ENCODE peak calls at places on chromosome 20, in six cellular contexts. One of them, this sample, is unnamed.

GRCh38 chr20:24906806-24907205 is 42.3 kb upstream of the CST7 start:
- DNase-seq in HepG2: no peak
- DNase-seq in HCT116: no peak
- DNase-seq in K562: no peak
- DNase-seq in GM12878: no peak
- DNase-seq in SK-N-SH: no peak
- DNase-seq in this sample: no peak

GRCh38 chr20:20752712-20753111 is 40.3 kb upstream of the RALGAPA2 start:
- DNase-seq in GM12878: no peak
- DNase-seq in HCT116: no peak
- DNase-seq in K562: no peak
- DNase-seq in SK-N-SH: no peak
- DNase-seq in HepG2: no peak
- DNase-seq in this sample: no peak

GRCh38 chr20:48901326-48901725 is 20.2 kb upstream of the ARFGEF2 start:
- DNase-seq in K562: no peak
- DNase-seq in SK-N-SH: no peak
- DNase-seq in GM12878: no peak
- DNase-seq in HCT116: no peak
- DNase-seq in HepG2: no peak
- DNase-seq in this sample: no peak

GRCh38 chr20:18689557-18689956 is 101.7 kb downstream of the DTD1 start:
- DNase-seq in HCT116: no peak
- DNase-seq in HepG2: no peak
- DNase-seq in GM12878: no peak
- DNase-seq in SK-N-SH: no peak
- DNase-seq in K562: no peak
- DNase-seq in this sample: no peak

GRCh38 chr20:20859510-20859909 is 147.1 kb upstream of the RALGAPA2 start:
- DNase-seq in HepG2: no peak
- DNase-seq in GM12878: no peak
- DNase-seq in HCT116: no peak
- DNase-seq in SK-N-SH: no peak
- DNase-seq in K562: no peak
- DNase-seq in this sample: no peak

GRCh38 chr20:52722926-52723325 is 249.2 kb upstream of the TSHZ2 start:
- DNase-seq in HCT116: no peak
- DNase-seq in HepG2: no peak
- DNase-seq in K562: no peak
- DNase-seq in GM12878: no peak
- DNase-seq in SK-N-SH: no peak
- DNase-seq in this sample: no peak

GRCh38 chr20:50027611-50028105 is 44.9 kb downstream of the SNAI1 start:
- DNase-seq in HCT116: no peak
- DNase-seq in HepG2: no peak
- DNase-seq in K562: peak; percentile 49
- DNase-seq in GM12878: no peak
- DNase-seq in SK-N-SH: peak; percentile 92
- DNase-seq in this sample: no peak

GRCh38 chr20:40414843-40415615 is 274.0 kb downstream of the MAFB start:
- DNase-seq in HepG2: no peak
- DNase-seq in HCT116: no peak
- DNase-seq in GM12878: no peak
- DNase-seq in SK-N-SH: no peak
- DNase-seq in K562: no peak
- DNase-seq in this sample: no peak

GRCh38 chr20:48597521-48598302 is 230.1 kb downstream of the PREX1 start:
- DNase-seq in SK-N-SH: no peak
- DNase-seq in HCT116: no peak
- DNase-seq in HepG2: peak; percentile 76
- DNase-seq in GM12878: no peak
- DNase-seq in K562: no peak
- DNase-seq in this sample: no peak

GRCh38 chr20:8388707-8389106 is 256.6 kb downstream of the PLCB1 start:
- DNase-seq in K562: no peak
- DNase-seq in HCT116: no peak
- DNase-seq in GM12878: no peak
- DNase-seq in HepG2: no peak
- DNase-seq in SK-N-SH: no peak
- DNase-seq in this sample: no peak

GRCh38 chr20:48656661-48657211 is 171.1 kb downstream of the PREX1 start:
- DNase-seq in K562: peak; percentile 62
- DNase-seq in SK-N-SH: peak; percentile 55
- DNase-seq in HCT116: peak; percentile 10
- DNase-seq in HepG2: peak; percentile 66
- DNase-seq in GM12878: no peak
- DNase-seq in this sample: no peak

GRCh38 chr20:25218492-25218891 is 23.0 kb downstream of the ENTPD6 start:
- DNase-seq in GM12878: no peak
- DNase-seq in K562: no peak
- DNase-seq in HepG2: no peak
- DNase-seq in HCT116: no peak
- DNase-seq in SK-N-SH: no peak
- DNase-seq in this sample: no peak

GRCh38 chr20:12049125-12049524 is 131.4 kb downstream of the BTBD3 start:
- DNase-seq in GM12878: no peak
- DNase-seq in HCT116: no peak
- DNase-seq in K562: no peak
- DNase-seq in SK-N-SH: no peak
- DNase-seq in HepG2: no peak
- DNase-seq in this sample: no peak

GRCh38 chr20:24289737-24290481 is 179.5 kb upstream of the SYNDIG1 start:
- DNase-seq in K562: no peak
- DNase-seq in HCT116: no peak
- DNase-seq in HepG2: no peak
- DNase-seq in GM12878: no peak
- DNase-seq in SK-N-SH: no peak
- DNase-seq in this sample: no peak

GRCh38 chr20:41329435-41330342 is 10.9 kb upstream of the LPIN3 start:
- DNase-seq in HepG2: peak; percentile 82
- DNase-seq in HCT116: peak; percentile 26
- DNase-seq in SK-N-SH: no peak
- DNase-seq in GM12878: no peak
- DNase-seq in K562: no peak
- DNase-seq in this sample: peak; percentile 90

GRCh38 chr20:13028001-13028400 is 19.2 kb downstream of the SPTLC3 start:
- DNase-seq in HCT116: no peak
- DNase-seq in K562: no peak
- DNase-seq in GM12878: no peak
- DNase-seq in HepG2: no peak
- DNase-seq in SK-N-SH: no peak
- DNase-seq in this sample: no peak

GRCh38 chr20:11120451-11120850 is 446.7 kb upstream of the JAG1 start:
- DNase-seq in K562: no peak
- DNase-seq in SK-N-SH: no peak
- DNase-seq in GM12878: no peak
- DNase-seq in HCT116: no peak
- DNase-seq in HepG2: no peak
- DNase-seq in this sample: no peak

GRCh38 chr20:34549291-34549928 is 9.1 kb upstream of the MAP1LC3A start:
- DNase-seq in HepG2: peak; percentile 60
- DNase-seq in SK-N-SH: no peak
- DNase-seq in GM12878: no peak
- DNase-seq in HCT116: peak; percentile 19
- DNase-seq in K562: no peak
- DNase-seq in this sample: no peak

GRCh38 chr20:9454781-9455180 is 59.6 kb upstream of the LAMP5 start:
- DNase-seq in GM12878: no peak
- DNase-seq in SK-N-SH: no peak
- DNase-seq in HepG2: no peak
- DNase-seq in K562: no peak
- DNase-seq in HCT116: no peak
- DNase-seq in this sample: no peak

GRCh38 chr20:51492167-51493092 is 50.1 kb downstream of the NFATC2 start:
- DNase-seq in HCT116: no peak
- DNase-seq in SK-N-SH: no peak
- DNase-seq in GM12878: no peak
- DNase-seq in HepG2: no peak
- DNase-seq in K562: peak; percentile 82
- DNase-seq in this sample: no peak

GRCh38 chr20:62508641-62509051 is 32.9 kb upstream of the GATA5 start:
- DNase-seq in GM12878: no peak
- DNase-seq in HCT116: no peak
- DNase-seq in K562: no peak
- DNase-seq in SK-N-SH: no peak
- DNase-seq in HepG2: no peak
- DNase-seq in this sample: no peak

DNA sequence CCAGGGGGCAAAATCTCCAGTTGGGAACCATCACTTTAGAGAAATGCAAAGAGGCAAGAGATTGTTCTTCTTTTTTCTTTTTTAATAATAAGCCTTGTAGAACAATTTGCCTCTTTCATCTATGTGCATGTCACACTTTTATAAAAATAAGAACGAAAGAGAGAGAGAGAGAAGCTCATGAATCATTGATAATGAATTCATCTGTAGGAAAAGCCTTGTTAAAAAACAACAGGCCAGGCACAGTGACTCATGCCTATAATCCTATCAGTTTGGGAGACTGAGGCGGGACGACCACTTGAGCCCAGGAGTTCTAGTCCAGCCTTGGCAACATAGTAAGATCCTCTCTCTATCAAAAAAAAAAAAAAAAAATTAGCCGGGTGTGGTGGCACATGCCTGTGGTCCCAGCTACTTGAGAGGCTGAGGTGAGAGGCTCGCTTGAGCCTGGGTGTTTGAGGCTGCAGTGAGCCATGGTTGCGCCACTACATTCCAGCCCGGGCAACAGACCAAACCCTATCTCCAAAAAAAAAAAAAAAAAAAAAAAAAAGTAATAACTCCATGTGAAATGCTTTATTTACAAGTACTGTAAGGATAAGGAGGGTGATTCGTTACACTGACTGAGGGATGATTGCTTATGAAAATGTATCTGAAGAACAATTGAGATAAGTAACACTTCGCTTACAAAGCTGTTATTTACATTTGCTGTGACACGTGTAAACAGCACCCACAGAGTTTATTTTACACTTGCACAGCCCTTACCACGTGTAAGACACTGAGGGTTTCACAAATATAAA is 6.0 kb downstream of the CCN5 start:
- DNase-seq in HCT116: peak; percentile 37
- DNase-seq in GM12878: no peak
- DNase-seq in HepG2: no peak
- DNase-seq in SK-N-SH: no peak
- DNase-seq in K562: no peak
- DNase-seq in this sample: peak; percentile 69
- TF ChIP-seq SIN3A in HCT116: no peak
- TF ChIP-seq SIN3A in GM12878: no peak
- TF ChIP-seq SIN3A in HepG2: no peak
- TF ChIP-seq SIN3A in SK-N-SH: no peak
- TF ChIP-seq SIN3A in K562: no peak
- TF ChIP-seq SIN3A in this sample: no peak

DNA sequence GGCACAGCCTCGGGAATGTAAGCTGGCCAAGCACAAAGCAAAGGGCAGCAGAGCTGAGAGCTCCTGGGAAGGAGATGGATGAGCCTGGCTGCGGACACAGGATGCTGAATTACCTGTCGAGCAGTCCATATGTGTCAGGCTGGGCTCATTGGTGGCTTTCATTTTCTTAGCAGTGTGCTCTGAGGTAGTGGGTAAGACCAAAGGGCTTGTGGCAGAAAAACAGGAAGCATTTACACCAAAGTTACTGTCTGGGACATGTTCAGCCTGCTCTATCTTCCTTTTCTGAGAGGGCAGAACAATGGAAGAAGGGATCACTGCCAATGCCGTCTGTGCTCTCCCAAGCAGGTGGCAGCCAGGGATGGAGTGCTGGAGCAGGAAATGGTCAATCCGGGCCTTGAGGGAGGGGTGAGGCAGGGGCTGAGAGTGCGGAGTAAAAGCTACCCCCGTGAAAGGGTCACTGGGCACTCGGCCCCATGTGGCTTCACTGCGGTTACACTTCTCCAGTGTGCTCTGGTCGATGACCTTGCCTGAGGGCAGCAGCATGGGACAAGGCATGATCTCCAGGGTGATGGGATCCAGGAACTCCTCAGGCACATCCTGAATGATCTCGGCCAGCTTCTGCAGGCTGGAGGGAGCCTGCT is 36.9 kb upstream of the AVP start:
- DNase-seq in K562: no peak
- DNase-seq in SK-N-SH: no peak
- DNase-seq in HepG2: no peak
- DNase-seq in GM12878: no peak
- DNase-seq in HCT116: no peak
- DNase-seq in this sample: no peak
- TF ChIP-seq REST in K562: no peak
- TF ChIP-seq REST in SK-N-SH: no peak
- TF ChIP-seq REST in HepG2: no peak
- TF ChIP-seq REST in GM12878: no peak
- TF ChIP-seq REST in HCT116: no peak
- TF ChIP-seq REST in this sample: no peak

GRCh38 chr20:37777012-37777411 is 83.2 kb downstream of the CTNNBL1 start:
- DNase-seq in SK-N-SH: no peak
- DNase-seq in HepG2: no peak
- DNase-seq in GM12878: no peak
- DNase-seq in K562: no peak
- DNase-seq in HCT116: no peak
- DNase-seq in this sample: no peak
- TF ChIP-seq SIN3A in SK-N-SH: no peak
- TF ChIP-seq SIN3A in HepG2: no peak
- TF ChIP-seq SIN3A in GM12878: no peak
- TF ChIP-seq SIN3A in K562: no peak
- TF ChIP-seq SIN3A in HCT116: no peak
- TF ChIP-seq SIN3A in this sample: no peak

GRCh38 chr20:32961956-32962517 is 42.2 kb downstream of the SUN5 start:
- DNase-seq in K562: peak; percentile 3
- DNase-seq in GM12878: no peak
- DNase-seq in SK-N-SH: peak; percentile 3
- DNase-seq in HepG2: no peak
- DNase-seq in HCT116: no peak
- DNase-seq in this sample: no peak

GRCh38 chr20:32964575-32964974 is 39.7 kb downstream of the SUN5 start:
- DNase-seq in HepG2: no peak
- DNase-seq in K562: no peak
- DNase-seq in HCT116: no peak
- DNase-seq in SK-N-SH: no peak
- DNase-seq in GM12878: no peak
- DNase-seq in this sample: no peak

GRCh38 chr20:32960849-32961731 is 43.1 kb downstream of the SUN5 start:
- DNase-seq in SK-N-SH: peak; percentile 4
- DNase-seq in HepG2: no peak
- DNase-seq in HCT116: no peak
- DNase-seq in GM12878: no peak
- DNase-seq in K562: peak; percentile 3
- DNase-seq in this sample: no peak

GRCh38 chr20:32965115-32965514 is 39.1 kb downstream of the SUN5 start:
- DNase-seq in K562: peak; percentile 2
- DNase-seq in SK-N-SH: peak; percentile 8
- DNase-seq in HCT116: no peak
- DNase-seq in HepG2: no peak
- DNase-seq in GM12878: no peak
- DNase-seq in this sample: no peak

DNA sequence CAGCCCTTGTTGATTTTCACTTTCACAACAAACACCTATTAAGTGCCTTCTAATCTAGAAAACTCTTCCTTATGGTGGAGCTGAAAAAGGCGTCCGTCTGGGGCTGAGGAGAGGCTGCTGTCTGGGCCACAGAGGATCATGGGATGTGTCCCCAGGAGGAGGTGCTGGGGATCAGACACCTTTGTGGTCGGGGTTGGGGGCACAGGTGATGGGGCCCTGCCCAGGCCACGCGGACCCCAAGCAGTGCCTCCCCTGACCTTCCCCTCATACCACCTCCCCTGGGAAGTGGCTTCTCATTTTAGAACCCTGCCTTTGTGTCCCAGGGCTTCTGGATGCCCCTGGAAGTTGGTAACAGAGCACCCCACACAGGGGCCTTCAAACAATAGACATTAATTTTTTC is 41.1 kb downstream of the SUN5 start:
- DNase-seq in GM12878: no peak
- DNase-seq in SK-N-SH: peak; percentile 5
- DNase-seq in HepG2: no peak
- DNase-seq in K562: peak; percentile 3
- DNase-seq in HCT116: no peak
- DNase-seq in this sample: no peak
- TF ChIP-seq REST in GM12878: no peak
- TF ChIP-seq REST in SK-N-SH: no peak
- TF ChIP-seq REST in HepG2: no peak
- TF ChIP-seq REST in K562: no peak
- TF ChIP-seq REST in HCT116: no peak
- TF ChIP-seq REST in this sample: no peak

This sample was measured in Panc1.